ENCODE peak calls at places on chromosomes 5 and 9, in nine cellular contexts. W, R, M, C, H, D, L, N and Y are unnamed samples.

GRCh38 chr9:127904888-127905728 is 5.7 kb upstream of the ST6GALNAC6 start:
- DNase-seq in W (no peak), R (no peak), M (no peak), C (no peak), H (no peak), D (no peak), L (no peak), N (no peak), Y (no peak)

GRCh38 chr5:94031631-94032030 is 290.2 kb upstream of the POU5F2 start:
- DNase-seq in W (no peak), R (no peak), M (no peak), C (peak), H (no peak), D (no peak), L (no peak), N (no peak), Y (no peak)

GRCh38 chr5:111070272-111071134 is 1.0 kb upstream of the TSLP start:
- DNase-seq in W (no peak), R (no peak), M (no peak), C (peak), H (no peak), D (no peak), L (peak), N (no peak), Y (no peak)

GRCh38 chr9:128339761-128340690 is at the start of gene SLC27A4:
- DNase-seq in W (peak), R (no peak), M (peak), C (peak), H (peak), D (peak), L (peak), N (peak), Y (peak)

GRCh38 chr9:92637886-92638620 is 31.9 kb downstream of the IPPK start:
- DNase-seq in W (no peak), R (no peak), M (no peak), C (no peak), H (no peak), D (no peak), L (no peak), N (no peak), Y (no peak)

GRCh38 chr5:172686111-172686510 is 45.0 kb downstream of the NEURL1B start:
- DNase-seq in W (peak), R (no peak), M (no peak), C (peak), H (no peak), D (no peak), L (no peak), N (no peak), Y (no peak)

GRCh38 chr9:4860383-4860782 is 67.6 kb downstream of the RCL1 start:
- DNase-seq in W (no peak), R (no peak), M (no peak), C (no peak), H (no peak), D (no peak), L (no peak), N (no peak), Y (no peak)

GRCh38 chr9:33443504-33444154 is 3.8 kb downstream of the AQP3 start:
- DNase-seq in W (no peak), R (no peak), M (no peak), C (no peak), H (no peak), D (no peak), L (no peak), N (no peak), Y (no peak)

GRCh38 chr5:159178978-159179377 is 30.4 kb downstream of the RNF145 start:
- DNase-seq in W (peak), R (peak), M (peak), C (peak), H (no peak), D (peak), L (no peak), N (no peak), Y (no peak)

GRCh38 chr5:103800728-103801127 is 238.1 kb upstream of the NUDT12 start:
- DNase-seq in W (no peak), R (no peak), M (no peak), C (peak), H (no peak), D (no peak), L (no peak), N (no peak), Y (no peak)

GRCh38 chr9:119533509-119533908 is 164.3 kb upstream of the BRINP1 start:
- DNase-seq in W (no peak), R (no peak), M (no peak), C (no peak), H (no peak), D (no peak), L (no peak), N (no peak), Y (no peak)

GRCh38 chr5:65721050-65721774 is 697 bp downstream of the SGTB start:
- DNase-seq in W (peak), R (peak), M (peak), C (peak), H (peak), D (peak), L (peak), N (peak), Y (peak)

GRCh38 chr9:78918976-78919375 is 622.1 kb downstream of the PSAT1 start:
- DNase-seq in W (no peak), R (no peak), M (no peak), C (peak), H (no peak), D (no peak), L (no peak), N (no peak), Y (no peak)

GRCh38 chr5:21244982-21245381 is 1257.0 kb upstream of the CDH18 start:
- DNase-seq in W (no peak), R (no peak), M (no peak), C (no peak), H (no peak), D (no peak), L (no peak), N (no peak), Y (no peak)

GRCh38 chr5:74974451-74975089 is 77.8 kb downstream of the GCNT4 start:
- DNase-seq in W (no peak), R (no peak), M (no peak), C (no peak), H (no peak), D (no peak), L (no peak), N (no peak), Y (no peak)

GRCh38 chr5:125848746-125849145 is 574.5 kb upstream of the GRAMD2B start:
- DNase-seq in W (no peak), R (no peak), M (no peak), C (no peak), H (no peak), D (no peak), L (no peak), N (no peak), Y (no peak)

GRCh38 chr9:16794871-16795639 is 75.4 kb downstream of the BNC2 start:
- DNase-seq in W (peak), R (peak), M (peak), C (peak), H (peak), D (no peak), L (no peak), N (no peak), Y (no peak)

GRCh38 chr5:67286006-67286405 is 89.4 kb upstream of the CD180 start:
- DNase-seq in W (no peak), R (no peak), M (no peak), C (no peak), H (no peak), D (no peak), L (no peak), N (no peak), Y (no peak)

GRCh38 chr5:134902071-134902801 is 2.7 kb upstream of the PCBD2 start:
- DNase-seq in W (peak), R (no peak), M (no peak), C (peak), H (no peak), D (no peak), L (no peak), N (no peak), Y (no peak)

GRCh38 chr9:121222524-121223171 is 21.0 kb upstream of the RAB14 start:
- DNase-seq in W (peak), R (no peak), M (peak), C (peak), H (no peak), D (peak), L (no peak), N (no peak), Y (no peak)

GRCh38 chr9:124221685-124222084 is 36.1 kb upstream of the NEK6 start:
- DNase-seq in W (no peak), R (no peak), M (no peak), C (no peak), H (no peak), D (no peak), L (no peak), N (no peak), Y (no peak)

GRCh38 chr5:14557840-14558239 is 23.8 kb upstream of the OTULINL start:
- DNase-seq in W (no peak), R (no peak), M (no peak), C (no peak), H (no peak), D (no peak), L (no peak), N (no peak), Y (no peak)

GRCh38 chr5:119322312-119322947 is 33.4 kb upstream of the TNFAIP8 start:
- DNase-seq in W (no peak), R (no peak), M (no peak), C (no peak), H (no peak), D (peak), L (no peak), N (no peak), Y (no peak)

GRCh38 chr5:88675758-88676636 is 207.0 kb downstream of the MEF2C start:
- DNase-seq in W (no peak), R (no peak), M (peak), C (peak), H (no peak), D (no peak), L (no peak), N (no peak), Y (peak)
- H3K27ac ChIP-seq in W (no peak), R (no peak), M (peak), C (no peak), H (no peak), D (no peak), L (no peak), N (peak), Y (peak)

GRCh38 chr5:80216096-80216495 is 39.8 kb downstream of the SERINC5 start:
- DNase-seq in W (no peak), R (no peak), M (no peak), C (no peak), H (no peak), D (no peak), L (no peak), N (no peak), Y (no peak)
- H3K27ac ChIP-seq in W (no peak), R (no peak), M (no peak), C (no peak), H (peak), D (no peak), L (no peak), N (no peak), Y (peak)

DNA sequence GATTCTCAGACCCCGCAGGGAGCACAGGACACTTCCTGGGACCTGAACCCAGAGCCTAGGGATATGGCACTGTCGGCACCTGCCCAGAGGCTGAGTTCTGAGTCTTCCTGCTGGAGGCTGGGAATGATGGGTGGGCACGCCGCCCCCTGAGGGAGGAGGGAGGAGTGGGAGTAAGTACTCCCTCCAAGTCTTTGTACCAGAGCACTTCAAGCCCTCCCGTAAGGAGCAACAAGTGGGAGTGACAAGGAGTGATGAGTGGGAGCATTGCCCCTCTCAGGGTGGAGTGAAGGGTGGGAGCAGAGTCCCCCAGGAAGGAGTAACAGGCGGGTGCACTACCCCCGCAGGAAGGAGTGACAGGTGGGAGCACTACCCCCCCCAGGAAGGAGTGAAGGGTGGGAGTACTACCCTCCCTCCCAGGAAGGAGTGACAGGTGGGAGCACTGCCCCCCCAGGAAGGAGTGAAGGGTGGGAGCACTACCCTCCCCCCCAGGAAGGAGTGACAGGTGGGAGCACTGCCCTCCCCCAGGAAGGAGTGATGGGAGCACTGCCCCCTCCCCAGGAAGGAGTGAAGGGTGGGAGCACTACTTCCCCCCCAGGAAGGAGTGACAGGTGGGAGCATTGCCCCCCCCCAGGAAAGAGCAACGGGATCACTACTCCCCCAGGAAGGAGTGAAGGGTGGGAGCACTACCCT is 100.1 kb downstream of the CACNA1B start:
- DNase-seq in W (no peak), R (no peak), M (no peak), C (no peak), H (no peak), D (no peak), L (no peak), N (no peak), Y (no peak)
- H3K27ac ChIP-seq in W (no peak), R (no peak), M (no peak), C (no peak), H (no peak), D (no peak), L (no peak), N (no peak), Y (no peak)

DNA sequence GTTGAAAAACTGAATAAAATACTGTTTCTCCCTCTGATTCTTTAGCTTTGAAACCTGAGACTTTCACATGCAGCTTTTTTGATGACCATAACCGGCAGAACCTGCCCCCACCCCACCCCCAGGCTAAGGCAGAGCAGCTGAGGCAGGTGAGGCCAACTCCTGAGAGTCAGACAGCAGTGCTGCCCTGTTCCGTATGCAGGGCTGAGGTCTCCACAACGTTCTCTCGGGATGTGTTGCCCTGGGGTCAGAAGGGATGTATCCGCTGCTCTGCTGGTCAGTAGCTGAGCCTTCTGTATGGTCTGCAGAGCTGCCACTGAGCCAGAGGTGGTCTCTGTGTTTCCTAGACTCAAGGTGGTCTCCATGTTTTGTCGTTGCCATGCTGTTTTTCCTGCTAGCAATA is 190.5 kb downstream of the AOPEP start:
- DNase-seq in W (no peak), R (no peak), M (no peak), C (no peak), H (no peak), D (peak), L (no peak), N (no peak), Y (no peak)
- H3K27ac ChIP-seq in W (no peak), R (no peak), M (no peak), C (no peak), H (no peak), D (peak), L (no peak), N (no peak), Y (peak)

GRCh38 chr5:124659798-124660197 is 86.6 kb downstream of the ZNF608 start:
- DNase-seq in W (no peak), R (no peak), M (peak), C (no peak), H (no peak), D (no peak), L (no peak), N (no peak), Y (no peak)
- H3K27ac ChIP-seq in W (no peak), R (no peak), M (peak), C (no peak), H (no peak), D (no peak), L (peak), N (no peak), Y (peak)

GRCh38 chr9:126614088-126614454 is 343 bp downstream of the LMX1B start:
- DNase-seq in W (no peak), R (no peak), M (no peak), C (no peak), H (no peak), D (no peak), L (peak), N (no peak), Y (no peak)
- H3K27ac ChIP-seq in W (no peak), R (no peak), M (no peak), C (no peak), H (no peak), D (no peak), L (no peak), N (no peak), Y (no peak)